ENCODE peak calls at places on chromosomes 13 and 19, in four cellular contexts. C, N, H and D are unnamed samples.

GRCh38 chr19:40055832-40056504 is at the start of gene ZNF780B:
- DNase-seq in C (peak), N (peak), H (peak), D (peak)

GRCh38 chr13:111315347-111315995 is 5.0 kb upstream of the TEX29 start:
- DNase-seq in C (no peak), N (no peak), H (no peak), D (no peak)

GRCh38 chr19:58500242-58500641 is 11.6 kb downstream of the SLC27A5 start:
- DNase-seq in C (no peak), N (no peak), H (no peak), D (no peak)

GRCh38 chr13:52195052-52195837 is 35.8 kb upstream of the NEK3 start:
- DNase-seq in C (peak), N (peak), H (peak), D (peak)

GRCh38 chr19:30691767-30692516 is 319.8 kb downstream of the ZNF536 start:
- DNase-seq in C (no peak), N (no peak), H (no peak), D (no peak)

GRCh38 chr19:55216461-55217198 is 7.3 kb upstream of the PTPRH start:
- DNase-seq in C (peak), N (peak), H (no peak), D (peak)

GRCh38 chr13:34254366-34254765 is 436.4 kb downstream of the RFC3 start:
- DNase-seq in C (no peak), N (no peak), H (no peak), D (no peak)

GRCh38 chr13:27979001-27979643 is 9.4 kb downstream of the URAD start:
- DNase-seq in C (no peak), N (no peak), H (no peak), D (no peak)

GRCh38 chr13:109743706-109744453 is 42.5 kb downstream of the IRS2 start:
- DNase-seq in C (peak), N (peak), H (no peak), D (peak)

GRCh38 chr19:23002690-23003422 is at the start of gene ZNF728:
- DNase-seq in C (no peak), N (no peak), H (no peak), D (no peak)

GRCh38 chr19:5880604-5881078 is 10.3 kb upstream of the FUT5 start:
- DNase-seq in C (no peak), N (no peak), H (no peak), D (peak)

GRCh38 chr19:46745521-46746280 is at the start of gene FKRP:
- DNase-seq in C (peak), N (peak), H (peak), D (no peak)

GRCh38 chr19:15129856-15130580 is 22.8 kb downstream of the SYDE1 start:
- DNase-seq in C (no peak), N (peak), H (no peak), D (peak)

GRCh38 chr13:114089751-114090400 is 42.5 kb downstream of the RASA3 start:
- DNase-seq in C (no peak), N (no peak), H (no peak), D (no peak)

GRCh38 chr19:48445256-48445605 is 552 bp upstream of the GRWD1 start:
- DNase-seq in C (peak), N (no peak), H (no peak), D (peak)

GRCh38 chr19:44988896-44989563 is 12.2 kb upstream of the RELB start:
- DNase-seq in C (peak), N (peak), H (peak), D (peak)

GRCh38 chr13:107867701-107868661 is 347.4 kb downstream of the LIG4 start:
- DNase-seq in C (peak), N (no peak), H (no peak), D (peak)

GRCh38 chr13:34217343-34218094 is 399.6 kb downstream of the RFC3 start:
- DNase-seq in C (no peak), N (no peak), H (no peak), D (no peak)

GRCh38 chr13:106524108-106524507 is 11.4 kb downstream of the EFNB2 start:
- DNase-seq in C (no peak), N (no peak), H (no peak), D (no peak)

GRCh38 chr13:112057736-112058518 is 9.0 kb upstream of the SOX1 start:
- DNase-seq in C (peak), N (no peak), H (no peak), D (peak)

GRCh38 chr19:35713904-35714440 is 3.8 kb upstream of the KMT2B start:
- DNase-seq in C (no peak), N (no peak), H (no peak), D (no peak)

GRCh38 chr19:2805261-2805900 is 14.3 kb upstream of the ZNF554 start:
- DNase-seq in C (no peak), N (no peak), H (no peak), D (no peak)

GRCh38 chr13:49357694-49358093 is 86.2 kb downstream of the CAB39L start:
- DNase-seq in C (no peak), N (no peak), H (no peak), D (no peak)

GRCh38 chr13:100098445-100099116 is 9.7 kb downstream of the PCCA start:
- DNase-seq in C (no peak), N (no peak), H (no peak), D (no peak)

GRCh38 chr13:24709186-24709913 is 29.1 kb downstream of the ATP12A start:
- DNase-seq in C (no peak), N (peak), H (peak), D (no peak)

GRCh38 chr19:34985249-34986022 is 14.7 kb upstream of the GRAMD1A start:
- DNase-seq in C (peak), N (peak), H (peak), D (no peak)

GRCh38 chr19:7533281-7533819 is 2.2 kb upstream of the PNPLA6 start:
- DNase-seq in C (peak), N (no peak), H (no peak), D (peak)

GRCh38 chr13:21237081-21237480 is 60.6 kb downstream of the MRPL57 start:
- DNase-seq in C (no peak), N (no peak), H (no peak), D (no peak)

GRCh38 chr13:50584856-50585580 is 258.5 kb downstream of the DLEU7 start:
- DNase-seq in C (no peak), N (no peak), H (no peak), D (no peak)